ENCODE peak calls at places on chromosomes 16 and 17, in six cellular contexts. E is stimulated activated CD4-positive, alpha-beta T cell treated with anti-CD3 and anti-CD28 coated beads, TNF-alpha, amount 100 ng/mL, for 48 hours; P is HuH-7; Q is astrocyte of the spinal cord; U is H9; C is OCI-M1. L is an unnamed sample.

GRCh38 chr16:30656388-30656787 is 1.8 kb upstream of the FBRS start:
- DNase-seq in E (no peak), Q (no peak), U (no peak), P (no peak), C (no peak), L (no peak)

GRCh38 chr16:84643677-84644076 is 4.6 kb upstream of the KLHL36 start:
- DNase-seq in U (no peak), Q (no peak), P (no peak), C (no peak), E (no peak), L (no peak)

GRCh38 chr16:89103156-89103555 is 9.5 kb downstream of the ACSF3 start:
- DNase-seq in P (peak; percentile 96), U (no peak), Q (no peak), E (no peak), C (no peak), L (no peak)

GRCh38 chr17:43784628-43785101 is 4.4 kb downstream of the CFAP97D1 start:
- DNase-seq in C (no peak), E (no peak), Q (peak; percentile 80), U (no peak), P (no peak), L (no peak)

GRCh38 chr17:80936218-80936617 is 55.4 kb upstream of the CHMP6 start:
- DNase-seq in P (no peak), C (no peak), U (no peak), E (no peak), Q (no peak), L (no peak)

GRCh38 chr16:71726491-71727319 is 2.2 kb upstream of the PHLPP2 start:
- DNase-seq in C (peak; percentile 67), P (no peak), E (no peak), U (no peak), Q (no peak), L (no peak)

GRCh38 chr17:75507712-75508111 is 7.6 kb downstream of the CASKIN2 start:
- DNase-seq in E (no peak), Q (no peak), P (no peak), C (no peak), U (no peak), L (no peak)

GRCh38 chr17:49358638-49359247 is 3.3 kb downstream of the ZNF652 start:
- DNase-seq in C (peak; percentile 60), E (no peak), U (peak; percentile 12), Q (no peak), P (no peak), L (no peak)

GRCh38 chr16:88102597-88102996 is 151.4 kb downstream of the BANP start:
- DNase-seq in E (no peak), P (no peak), Q (no peak), U (no peak), C (no peak), L (no peak)